ENCODE peak calls at places on chromosomes 12 and 14, in seven cellular contexts. W is HepG2, Z is H1, F is Panc1, E is SK-N-SH, T is K562, M is GM12878. C is an unnamed sample.

GRCh38 chr14:53807580-53807979 is 149.0 kb downstream of the BMP4 start:
- DNase-seq in W (peak; percentile 8), Z (no peak), F (no peak), E (no peak), T (no peak), M (no peak), C (no peak)

GRCh38 chr14:69700609-69701008 is 66.3 kb upstream of the SRSF5 start:
- DNase-seq in W (no peak), Z (no peak), F (no peak), E (no peak), T (no peak), M (no peak), C (no peak)

GRCh38 chr14:72946491-72946890 is 20.2 kb downstream of the DCAF4 start:
- DNase-seq in W (no peak), Z (no peak), F (no peak), E (no peak), T (no peak), M (no peak), C (no peak)

GRCh38 chr12:28222081-28222700 is 31.9 kb downstream of the CCDC91 start:
- DNase-seq in W (no peak), Z (no peak), F (no peak), E (no peak), T (no peak), M (no peak), C (no peak)

GRCh38 chr14:79580414-79580813 is 630.9 kb downstream of the DIO2 start:
- DNase-seq in W (no peak), Z (no peak), F (no peak), E (no peak), T (no peak), M (no peak), C (no peak)

GRCh38 chr12:53816360-53817020 is 64.7 kb upstream of the CISTR start:
- DNase-seq in W (no peak), Z (no peak), F (no peak), E (no peak), T (no peak), M (no peak), C (no peak)

GRCh38 chr14:53975444-53975843 is 18.8 kb upstream of the BMP4 start:
- DNase-seq in W (peak; percentile 50), Z (no peak), F (no peak), E (no peak), T (no peak), M (no peak), C (no peak)

GRCh38 chr12:57012600-57013465 is 3.5 kb downstream of the TAC3 start:
- DNase-seq in W (no peak), Z (no peak), F (no peak), E (no peak), T (no peak), M (peak; percentile 32), C (no peak)

GRCh38 chr12:5140190-5140589 is 96.5 kb downstream of the KCNA5 start:
- DNase-seq in W (no peak), Z (no peak), F (no peak), E (no peak), T (no peak), M (no peak), C (no peak)

GRCh38 chr12:130484221-130484620 is 146.5 kb downstream of the PIWIL1 start:
- DNase-seq in W (no peak), Z (no peak), F (no peak), E (no peak), T (no peak), M (no peak), C (no peak)

GRCh38 chr12:4866288-4866687 is 43.4 kb upstream of the KCNA1 start:
- DNase-seq in W (no peak), Z (no peak), F (no peak), E (no peak), T (no peak), M (no peak), C (no peak)

GRCh38 chr14:54502602-54503001 is 7.1 kb upstream of the CGRRF1 start:
- DNase-seq in W (no peak), Z (no peak), F (no peak), E (no peak), T (no peak), M (no peak), C (no peak)

GRCh38 chr14:104101086-104101621 is 15.7 kb downstream of the ASPG start:
- DNase-seq in W (no peak), Z (no peak), F (no peak), E (no peak), T (no peak), M (no peak), C (no peak)

GRCh38 chr12:87995581-87996178 is 33.5 kb downstream of the C12orf50 start:
- DNase-seq in W (peak; percentile 46), Z (peak; percentile 41), F (peak; percentile 54), E (peak; percentile 49), T (peak; percentile 37), M (no peak), C (peak; percentile 77)

GRCh38 chr12:24760162-24760561 is 188.7 kb downstream of the BCAT1 start:
- DNase-seq in W (peak; percentile 95), Z (no peak), F (no peak), E (no peak), T (no peak), M (no peak), C (no peak)

GRCh38 chr12:52748578-52748977 is 28.6 kb downstream of the KRT76 start:
- DNase-seq in W (no peak), Z (no peak), F (no peak), E (no peak), T (no peak), M (no peak), C (no peak)

GRCh38 chr12:113228394-113229028 is 7.2 kb downstream of the TPCN1 start:
- DNase-seq in W (no peak), Z (no peak), F (no peak), E (no peak), T (no peak), M (no peak), C (no peak)

GRCh38 chr12:70449758-70450341 is 83.8 kb downstream of the KCNMB4 start:
- DNase-seq in W (no peak), Z (no peak), F (no peak), E (no peak), T (no peak), M (no peak), C (peak; percentile 16)

GRCh38 chr12:70444903-70445302 is 78.8 kb downstream of the KCNMB4 start:
- DNase-seq in W (no peak), Z (no peak), F (no peak), E (no peak), T (no peak), M (no peak), C (no peak)

GRCh38 chr12:70451528-70451927 is 85.4 kb downstream of the KCNMB4 start:
- DNase-seq in W (no peak), Z (no peak), F (no peak), E (no peak), T (no peak), M (no peak), C (no peak)

GRCh38 chr12:70448371-70448770 is 82.3 kb downstream of the KCNMB4 start:
- DNase-seq in W (no peak), Z (no peak), F (no peak), E (no peak), T (no peak), M (no peak), C (no peak)

DNA sequence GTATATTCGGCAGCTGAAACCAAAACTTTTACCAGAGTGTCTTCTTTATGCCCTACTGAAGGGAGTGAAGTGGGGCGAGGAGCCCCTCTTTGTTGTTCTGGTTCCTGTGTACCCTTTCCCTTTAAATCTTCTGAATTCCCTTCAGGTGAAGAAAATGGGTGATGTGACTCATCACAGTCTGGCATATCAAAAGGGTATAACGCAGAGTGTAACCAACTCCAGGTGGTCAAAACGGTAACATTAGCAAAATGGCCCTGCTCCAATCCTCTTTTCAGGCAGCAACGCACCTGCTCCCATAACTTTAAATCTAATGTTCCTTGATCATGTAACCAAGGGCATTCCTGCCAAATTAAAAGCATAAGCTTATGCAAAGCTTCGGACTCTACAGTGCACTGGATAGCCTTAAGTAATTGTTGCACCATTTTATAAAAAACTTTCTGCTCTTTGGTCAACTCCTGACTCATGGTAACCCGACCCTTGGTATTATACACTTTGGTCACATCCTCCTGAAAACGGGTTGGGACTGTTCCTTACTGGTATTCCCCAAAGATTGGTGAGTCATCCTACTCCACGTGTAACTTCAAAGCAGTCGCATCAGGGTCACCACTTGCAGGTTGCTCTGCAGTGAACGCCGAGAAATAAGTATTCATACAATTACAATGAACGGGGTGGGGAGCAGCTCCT is 83.1 kb downstream of the KCNMB4 start:
- DNase-seq in W (peak; percentile 20), Z (no peak), F (no peak), E (no peak), T (no peak), M (no peak), C (peak; percentile 87)
- TF ChIP-seq SIN3A in W (no peak), Z (no peak), F (no peak), E (no peak), T (no peak), M (no peak), C (peak; percentile 92)

DNA sequence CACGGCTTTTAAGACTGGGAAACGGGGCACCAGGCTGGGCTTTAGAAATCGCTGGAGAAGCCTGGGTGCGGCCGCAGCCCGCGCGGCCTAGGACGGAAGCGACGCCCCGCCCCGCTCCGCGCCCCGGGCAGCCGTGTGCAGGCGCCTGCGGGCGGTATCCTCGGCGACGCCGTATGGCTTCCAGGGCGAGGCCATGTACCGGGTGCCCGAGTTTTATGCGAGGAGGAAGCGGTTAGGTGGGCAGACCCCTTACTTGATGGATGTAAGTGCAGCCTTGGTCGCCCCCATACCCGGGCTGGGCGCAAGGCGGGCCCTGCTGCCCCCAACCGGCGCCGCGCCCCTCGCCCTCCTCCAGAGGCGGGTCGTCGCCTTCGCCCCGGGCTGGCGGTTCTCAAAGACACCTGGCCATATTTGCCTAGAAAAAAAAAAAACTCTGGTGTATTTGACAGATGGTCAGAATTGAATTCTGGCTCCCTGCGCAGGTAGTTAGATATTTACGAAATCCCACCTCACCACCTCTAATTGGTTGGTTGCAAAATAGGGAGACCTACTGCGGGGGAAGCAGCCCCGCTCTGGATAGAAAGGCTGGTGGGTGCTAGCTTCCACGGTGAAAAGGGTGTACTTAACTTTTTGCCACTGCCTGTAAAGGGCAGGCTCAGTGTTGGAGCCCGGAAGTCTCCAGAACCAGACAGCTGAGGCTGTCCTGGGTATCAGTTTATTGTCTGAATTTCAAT is at the start of gene PPP1R36:
- DNase-seq in W (no peak), Z (no peak), F (no peak), E (peak; percentile 71), T (no peak), M (no peak), C (no peak)
- TF ChIP-seq SIN3A in W (no peak), Z (no peak), F (no peak), E (no peak), T (no peak), M (no peak), C (no peak)

DNA sequence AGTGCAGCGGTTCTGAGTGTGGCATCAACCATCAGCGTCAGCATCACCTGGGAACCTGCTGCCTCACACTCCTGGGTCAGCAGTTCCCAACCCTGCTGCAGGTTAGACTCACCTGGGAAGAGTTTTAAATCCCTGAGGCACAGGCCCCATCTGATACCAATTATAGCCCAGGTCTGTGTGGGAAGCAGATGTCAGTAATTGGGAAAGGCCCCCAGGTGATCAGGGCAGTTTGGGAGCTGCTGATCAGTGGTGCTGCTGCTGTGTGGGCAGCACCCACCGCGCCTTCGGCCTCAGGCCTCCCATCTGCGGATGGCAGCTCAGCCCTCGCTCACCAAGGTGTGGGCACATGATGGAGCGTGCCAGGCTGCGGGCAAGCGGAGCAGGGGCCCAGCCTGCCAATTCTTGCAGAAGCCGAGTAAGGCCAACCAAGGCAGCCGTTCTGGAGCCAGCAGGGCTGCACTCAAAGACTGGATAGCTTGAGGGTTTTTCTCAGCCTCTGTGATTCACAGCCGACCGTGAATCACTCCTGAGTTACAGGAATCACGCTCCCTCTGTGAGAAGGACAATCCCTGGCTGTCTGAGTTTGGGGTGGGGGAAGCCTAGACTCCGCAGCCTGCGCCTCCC is 155.6 kb upstream of the SFSWAP start:
- DNase-seq in W (no peak), Z (no peak), F (no peak), E (peak; percentile 61), T (no peak), M (no peak), C (no peak)
- TF ChIP-seq SIN3A in W (no peak), Z (no peak), F (no peak), E (no peak), T (no peak), M (no peak), C (no peak)

GRCh38 chr12:93183940-93184663 is 193.6 kb upstream of the NUDT4 start:
- DNase-seq in W (no peak), Z (no peak), F (no peak), E (peak; percentile 10), T (no peak), M (peak; percentile 73), C (no peak)
- TF ChIP-seq SIN3A in W (no peak), Z (no peak), F (no peak), E (no peak), T (no peak), M (no peak), C (no peak)

C was measured in HCT116.